ENCODE peak calls at places on chromosomes 13 and 19, in four cellular contexts. One of them, this sample, is unnamed.
A peak's percentile ranks its signal among the peaks of the same experiment; 100 is the strongest.

GRCh38 chr19:17073869-17074627 is 1.2 kb downstream of the HAUS8 start:
- DNase-seq in mammary epithelial cell: no peak
- DNase-seq in osteocyte: no peak
- DNase-seq in WTC11: no peak
- DNase-seq in this sample: no peak

GRCh38 chr19:52507266-52507665 is 20.2 kb upstream of the ZNF808 start:
- DNase-seq in mammary epithelial cell: no peak
- DNase-seq in osteocyte: no peak
- DNase-seq in WTC11: no peak
- DNase-seq in this sample: no peak

GRCh38 chr13:109494955-109495354 is 291.4 kb downstream of the IRS2 start:
- DNase-seq in mammary epithelial cell: no peak
- DNase-seq in osteocyte: no peak
- DNase-seq in WTC11: no peak
- DNase-seq in this sample: no peak

GRCh38 chr13:87893982-87894527 is 222.9 kb downstream of the SLITRK5 start:
- DNase-seq in mammary epithelial cell: no peak
- DNase-seq in osteocyte: no peak
- DNase-seq in WTC11: no peak
- DNase-seq in this sample: no peak

GRCh38 chr13:100396771-100397170 is 191.8 kb downstream of the GGACT start:
- DNase-seq in mammary epithelial cell: no peak
- DNase-seq in osteocyte: no peak
- DNase-seq in WTC11: peak; percentile 59
- DNase-seq in this sample: no peak

GRCh38 chr13:33931397-33931987 is 113.5 kb downstream of the RFC3 start:
- DNase-seq in mammary epithelial cell: peak; percentile 43
- DNase-seq in osteocyte: no peak
- DNase-seq in WTC11: peak; percentile 17
- DNase-seq in this sample: peak; percentile 11

GRCh38 chr19:16143399-16144215 is at the start of gene HSH2D:
- DNase-seq in mammary epithelial cell: peak; percentile 78
- DNase-seq in osteocyte: no peak
- DNase-seq in WTC11: peak; percentile 73
- DNase-seq in this sample: no peak

GRCh38 chr13:44455781-44456180 is 82.2 kb downstream of the SERP2 start:
- DNase-seq in mammary epithelial cell: no peak
- DNase-seq in osteocyte: no peak
- DNase-seq in WTC11: no peak
- DNase-seq in this sample: no peak

GRCh38 chr13:77810430-77810829 is 108.2 kb downstream of the EDNRB start:
- DNase-seq in mammary epithelial cell: peak; percentile 8
- DNase-seq in osteocyte: no peak
- DNase-seq in WTC11: no peak
- DNase-seq in this sample: no peak

GRCh38 chr13:37429976-37430375 is 168.6 kb downstream of the POSTN start:
- DNase-seq in mammary epithelial cell: peak; percentile 39
- DNase-seq in osteocyte: no peak
- DNase-seq in WTC11: no peak
- DNase-seq in this sample: no peak

GRCh38 chr13:30880151-30880551 is 25.9 kb upstream of the MEDAG start:
- DNase-seq in mammary epithelial cell: no peak
- DNase-seq in osteocyte: peak; percentile 19
- DNase-seq in WTC11: no peak
- DNase-seq in this sample: no peak

GRCh38 chr19:18488403-18488723 is 33.5 kb downstream of the ELL start:
- DNase-seq in mammary epithelial cell: peak; percentile 35
- DNase-seq in osteocyte: no peak
- DNase-seq in WTC11: no peak
- DNase-seq in this sample: no peak
- TF ChIP-seq CTCF in mammary epithelial cell: no peak
- TF ChIP-seq CTCF in osteocyte: peak; percentile 29
- TF ChIP-seq CTCF in WTC11: no peak
- TF ChIP-seq CTCF in this sample: no peak

GRCh38 chr13:113086031-113086750 is 19.4 kb upstream of the F7 start:
- DNase-seq in mammary epithelial cell: no peak
- DNase-seq in osteocyte: no peak
- DNase-seq in WTC11: peak; percentile 68
- DNase-seq in this sample: no peak
- TF ChIP-seq CTCF in mammary epithelial cell: no peak
- TF ChIP-seq CTCF in osteocyte: no peak
- TF ChIP-seq CTCF in WTC11: no peak
- TF ChIP-seq CTCF in this sample: no peak

DNA sequence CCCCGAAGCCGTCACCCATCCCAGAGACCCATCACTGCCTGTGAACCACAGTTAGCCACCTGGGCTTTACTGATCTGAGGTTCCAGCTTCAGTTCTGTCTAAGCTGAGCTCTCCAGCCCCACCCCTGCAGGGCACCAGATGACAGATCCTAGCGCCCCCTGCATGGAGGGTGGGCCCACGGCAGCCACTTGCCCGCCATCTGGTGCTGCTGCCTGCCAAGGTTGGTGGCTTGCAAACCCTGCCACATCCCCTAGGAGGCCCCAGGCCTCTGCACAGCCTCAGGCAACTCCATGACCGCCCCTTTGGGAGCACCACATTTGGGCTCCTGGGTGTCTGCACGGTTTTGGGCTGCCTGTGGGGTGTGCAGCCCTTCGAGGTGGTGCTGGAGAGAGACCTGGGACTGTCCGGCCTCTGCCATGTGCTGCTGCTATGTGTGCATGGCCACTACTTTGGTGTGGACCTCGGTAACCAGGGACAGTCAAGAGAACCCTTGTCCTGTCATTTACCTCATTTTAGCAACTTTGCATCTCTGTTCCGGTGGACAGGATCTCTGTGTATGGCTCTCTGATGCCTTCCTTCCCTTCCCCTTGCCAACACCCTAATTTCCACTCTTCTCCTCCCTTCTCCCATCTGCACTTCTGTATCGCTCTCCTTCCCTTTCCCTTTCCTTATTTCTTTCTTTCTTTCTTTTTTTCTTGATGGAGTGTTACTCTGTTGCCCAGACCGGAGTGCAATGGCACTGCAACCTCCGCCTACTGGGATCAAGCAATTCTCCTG is 17.4 kb upstream of the SDHAF1 start:
- DNase-seq in mammary epithelial cell: no peak
- DNase-seq in osteocyte: no peak
- DNase-seq in WTC11: peak; percentile 86
- DNase-seq in this sample: no peak
- TF ChIP-seq CTCF in mammary epithelial cell: no peak
- TF ChIP-seq CTCF in osteocyte: no peak
- TF ChIP-seq CTCF in WTC11: peak; percentile 35
- TF ChIP-seq CTCF in this sample: peak; percentile 23

DNA sequence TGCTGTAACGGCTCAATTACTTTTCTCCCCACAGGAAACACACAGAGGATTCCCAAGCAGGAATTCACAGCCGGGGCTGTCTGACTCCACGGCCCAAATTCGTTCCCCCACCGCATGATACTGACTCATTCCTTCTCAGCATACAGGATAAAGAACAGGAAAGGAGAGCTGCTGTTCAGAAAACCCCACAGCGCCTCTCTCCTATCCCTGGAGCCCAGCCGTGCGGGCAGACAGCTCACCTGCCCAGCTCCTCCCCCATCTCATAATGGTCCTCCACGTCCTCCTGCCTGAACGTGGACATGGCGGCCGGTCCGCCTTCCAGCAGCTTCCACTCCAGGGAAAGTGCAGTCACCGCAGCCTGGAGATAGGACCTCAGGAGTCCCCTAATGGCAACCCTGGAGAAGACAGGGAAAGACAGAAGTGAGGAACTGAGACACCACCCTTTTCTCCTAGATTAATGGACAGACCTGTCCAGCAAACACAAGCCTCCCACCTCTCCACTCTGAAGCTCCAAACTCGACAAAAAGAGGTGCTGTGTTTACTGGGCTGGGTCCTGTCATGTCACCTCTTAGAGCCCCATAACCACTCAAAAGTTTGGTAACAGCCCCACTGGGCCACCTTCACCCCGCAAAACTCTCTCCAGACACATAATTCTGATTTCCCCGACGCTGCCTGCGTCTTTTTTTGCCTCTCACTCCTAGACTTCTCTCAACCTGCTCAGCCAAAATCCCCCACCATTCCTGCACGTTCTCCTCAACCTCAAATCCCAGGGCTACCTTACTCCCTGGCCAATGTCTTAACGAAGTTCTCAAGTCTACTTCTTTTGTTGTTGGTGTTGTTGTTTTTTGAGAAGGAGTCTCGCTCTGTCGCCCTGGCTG is 1.2 kb downstream of the DAPK3 start:
- DNase-seq in mammary epithelial cell: peak; percentile 95
- DNase-seq in osteocyte: no peak
- DNase-seq in WTC11: peak; percentile 40
- DNase-seq in this sample: peak; percentile 32
- TF ChIP-seq CTCF in mammary epithelial cell: peak; percentile 5
- TF ChIP-seq CTCF in osteocyte: peak; percentile 42
- TF ChIP-seq CTCF in WTC11: no peak
- TF ChIP-seq CTCF in this sample: peak; percentile 20

DNA sequence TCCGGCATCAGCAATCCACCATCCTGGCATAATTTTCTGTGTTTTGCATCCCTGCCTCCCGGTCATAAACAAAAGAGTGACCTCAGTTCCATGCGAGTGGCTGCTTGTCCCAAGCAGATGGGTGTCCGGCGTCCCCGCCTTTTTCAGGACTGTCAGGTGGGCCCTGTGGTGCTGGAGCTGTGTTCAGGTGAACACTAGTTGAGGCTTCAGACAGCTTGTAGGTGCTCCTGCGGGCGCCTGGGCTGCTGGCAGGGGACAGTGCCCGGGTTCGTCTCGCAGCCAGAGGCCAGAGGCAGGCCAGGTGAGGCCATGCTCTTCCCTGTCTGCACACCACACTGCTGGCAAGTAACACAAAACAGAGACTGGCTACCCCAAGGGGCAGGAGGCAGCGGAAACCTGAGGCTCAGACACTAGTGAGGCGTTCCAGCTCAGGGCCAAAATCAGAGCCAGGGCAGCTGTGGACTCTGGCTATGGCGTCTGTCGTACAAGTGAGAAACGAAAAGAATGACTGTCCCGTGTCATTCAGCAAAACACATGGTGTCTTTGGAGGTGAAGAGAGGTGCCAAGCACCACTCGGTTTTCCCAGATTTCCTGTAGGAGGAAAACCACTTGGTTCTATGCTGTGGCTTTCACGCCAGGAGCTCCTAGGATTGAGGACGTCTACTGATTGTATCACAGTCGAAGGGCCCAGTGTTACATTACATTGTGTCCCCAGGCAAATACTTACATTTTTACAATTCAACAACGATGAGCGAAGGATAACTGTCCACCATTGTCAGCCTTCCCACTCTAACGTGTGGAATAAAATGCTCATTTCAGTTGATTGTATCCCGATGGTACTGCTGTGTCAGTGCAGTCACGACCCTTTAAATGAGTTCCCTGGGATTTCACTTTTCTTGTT is 104.0 kb downstream of the ATP11A start:
- DNase-seq in mammary epithelial cell: no peak
- DNase-seq in osteocyte: no peak
- DNase-seq in WTC11: peak; percentile 8
- DNase-seq in this sample: no peak
- TF ChIP-seq CTCF in mammary epithelial cell: no peak
- TF ChIP-seq CTCF in osteocyte: no peak
- TF ChIP-seq CTCF in WTC11: no peak
- TF ChIP-seq CTCF in this sample: no peak